ENCODE peak calls at places on chromosomes 1 and 21, in nine cellular contexts. O, B, Z, X, L, I, C, D and V are unnamed samples.

GRCh38 chr21:42373181-42373907 is 7.0 kb upstream of the TFF1 start:
- DNase-seq in B (no peak), X (no peak), L (no peak), I (no peak), Z (no peak), D (no peak), O (no peak), C (no peak), V (no peak)

GRCh38 chr1:110243146-110243545 is 33.0 kb downstream of the KCNC4 start:
- DNase-seq in Z (peak; percentile 47), C (peak; percentile 18), X (no peak), L (no peak), B (no peak), D (peak; percentile 6), O (no peak), I (no peak), V (no peak)

GRCh38 chr1:228464487-228464983 is 22.6 kb upstream of the RNF187 start:
- DNase-seq in Z (peak; percentile 98), C (peak; percentile 97), L (peak; percentile 96), B (peak; percentile 84), D (peak; percentile 81), I (peak; percentile 93), O (no peak), X (no peak), V (peak; percentile 84)

GRCh38 chr21:28342229-28342810 is 650.4 kb downstream of the LTN1 start:
- DNase-seq in Z (no peak), L (no peak), D (no peak), C (no peak), X (no peak), B (no peak), O (no peak), I (no peak), V (no peak)

GRCh38 chr1:162913345-162913744 is 52.4 kb upstream of the CCDC190 start:
- DNase-seq in D (no peak), X (no peak), L (no peak), O (peak; percentile 93), Z (no peak), B (no peak), C (no peak), I (no peak), V (no peak)

GRCh38 chr1:25431495-25432363 is 1.0 kb downstream of the MACO1 start:
- DNase-seq in C (no peak), Z (no peak), O (peak; percentile 19), I (no peak), X (no peak), B (peak; percentile 28), L (peak; percentile 10), D (no peak), V (no peak)

GRCh38 chr1:206556748-206557635 is 49.7 kb downstream of the RASSF5 start:
- DNase-seq in L (peak; percentile 83), D (peak; percentile 97), C (peak; percentile 80), X (no peak), Z (peak; percentile 88), O (peak; percentile 80), I (peak; percentile 87), B (peak; percentile 71), V (peak; percentile 63)

GRCh38 chr1:113035086-113035485 is 37.9 kb upstream of the LRIG2 start:
- DNase-seq in C (no peak), D (no peak), L (no peak), I (no peak), O (peak; percentile 98), Z (no peak), X (no peak), B (peak; percentile 31), V (no peak)

GRCh38 chr1:97820470-97821188 is 100.2 kb downstream of the DPYD start:
- DNase-seq in L (peak; percentile 38), O (peak; percentile 76), I (no peak), B (peak; percentile 47), D (peak; percentile 42), C (peak; percentile 40), X (peak; percentile 29), Z (peak; percentile 37), V (peak; percentile 31)

GRCh38 chr21:46202592-46203202 is 18.4 kb upstream of the SPATC1L start:
- DNase-seq in X (no peak), O (no peak), I (peak; percentile 4), B (no peak), L (no peak), D (no peak), Z (no peak), C (peak; percentile 24), V (no peak)

GRCh38 chr1:2850502-2850901 is 49.0 kb upstream of the TTC34 start:
- DNase-seq in O (no peak), I (no peak), L (no peak), Z (no peak), D (no peak), X (no peak), C (no peak), B (no peak), V (no peak)

GRCh38 chr1:234617986-234618725 is 8.2 kb upstream of the IRF2BP2 start:
- DNase-seq in I (no peak), X (no peak), Z (no peak), O (no peak), C (peak; percentile 54), D (no peak), B (peak; percentile 67), L (peak; percentile 51), V (no peak)

GRCh38 chr1:43232071-43232470 is 37.7 kb upstream of the TMEM125 start:
- DNase-seq in D (no peak), Z (no peak), B (peak; percentile 87), O (peak; percentile 58), I (no peak), L (no peak), C (no peak), X (no peak), V (peak; percentile 43)

GRCh38 chr21:29297483-29298347 is 1.0 kb upstream of the BACH1 start:
- DNase-seq in O (no peak), Z (no peak), X (no peak), I (no peak), L (no peak), B (no peak), D (no peak), C (no peak), V (no peak)

GRCh38 chr1:159945483-159946241 is at the start of gene IGSF9:
- DNase-seq in D (peak; percentile 78), C (peak; percentile 97), B (peak; percentile 74), L (peak; percentile 99), O (peak; percentile 99), I (peak; percentile 95), X (peak; percentile 78), Z (peak; percentile 58), V (peak; percentile 94)

GRCh38 chr1:184387871-184388670 is 1.2 kb downstream of the C1orf21 start:
- DNase-seq in L (no peak), O (peak; percentile 65), B (peak; percentile 91), D (peak; percentile 68), Z (no peak), C (peak; percentile 45), I (peak; percentile 40), X (no peak), V (peak; percentile 48)

GRCh38 chr1:26570287-26570686 is 40.7 kb downstream of the RPS6KA1 start:
- DNase-seq in O (no peak), B (peak; percentile 23), X (no peak), Z (no peak), D (no peak), L (no peak), I (no peak), C (no peak), V (no peak)

GRCh38 chr1:19315378-19316206 is 3.5 kb downstream of the SLC66A1 start:
- DNase-seq in X (no peak), B (peak; percentile 59), D (no peak), I (no peak), O (peak; percentile 48), L (no peak), Z (peak; percentile 92), C (no peak), V (no peak)

GRCh38 chr1:18883636-18884418 is 18.5 kb downstream of the ALDH4A1 start:
- DNase-seq in X (peak; percentile 38), I (peak; percentile 86), Z (peak; percentile 61), O (peak; percentile 81), L (peak; percentile 83), B (peak; percentile 81), C (peak; percentile 93), D (peak; percentile 40), V (peak; percentile 83)

GRCh38 chr1:77511440-77511840 is 171.0 kb downstream of the ZZZ3 start:
- DNase-seq in I (no peak), X (no peak), B (peak; percentile 91), L (no peak), Z (no peak), O (peak; percentile 87), C (no peak), D (no peak), V (no peak)

GRCh38 chr1:39104158-39105060 is 78.3 kb downstream of the NDUFS5 start:
- DNase-seq in D (no peak), I (no peak), O (peak; percentile 35), L (peak; percentile 79), C (peak; percentile 66), X (no peak), Z (no peak), B (peak; percentile 67), V (peak; percentile 60)

GRCh38 chr21:32888971-32889370 is 117.4 kb upstream of the PAXBP1 start:
- DNase-seq in B (peak; percentile 32), O (no peak), D (no peak), L (no peak), I (no peak), X (no peak), C (peak; percentile 8), Z (no peak), V (no peak)

DNA sequence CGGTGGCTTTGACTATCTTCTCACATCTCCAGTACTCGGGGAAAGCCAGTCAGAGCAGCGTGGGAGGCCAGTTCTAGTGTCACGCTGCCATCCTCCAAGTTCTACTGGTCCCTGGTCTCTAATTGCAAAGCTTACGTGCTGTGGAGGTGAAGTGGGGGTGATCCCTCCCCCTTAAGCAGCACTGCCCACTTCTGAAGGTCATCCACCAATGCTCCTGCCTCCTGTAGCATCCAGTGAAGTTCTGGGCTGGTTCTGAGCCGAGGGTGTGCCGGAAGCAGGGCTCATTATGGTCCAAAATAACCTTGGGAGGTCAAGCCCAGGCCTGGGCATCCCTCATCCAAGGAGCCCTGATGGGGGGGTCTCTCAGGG is 95.0 kb downstream of the CD58 start:
- DNase-seq in I (no peak), X (no peak), C (no peak), Z (no peak), O (no peak), B (no peak), L (no peak), D (no peak), V (no peak)
- H3K27ac ChIP-seq in I (no peak overlapping the region), X (no peak overlapping the region), C (no peak overlapping the region), Z (no peak overlapping the region), O (no peak overlapping the region), B (no peak overlapping the region), L (no peak overlapping the region), D (no peak overlapping the region), V (peak overlapping the region; percentile 99)

GRCh38 chr21:25331286-25331685 is 276.0 kb downstream of the MRPL39 start:
- DNase-seq in O (no peak), D (no peak), X (no peak), L (no peak), Z (no peak), B (peak; percentile 16), I (no peak), C (no peak), V (no peak)
- TF ChIP-seq EZH2phosphoT487 in O (no peak), D (no peak), X (no peak), L (no peak), Z (no peak), B (no peak), I (no peak), C (no peak), V (no peak)

GRCh38 chr1:204476563-204476962 is 18.0 kb downstream of the PIK3C2B start:
- DNase-seq in X (no peak), C (no peak), D (no peak), B (no peak), O (no peak), Z (no peak), L (no peak), I (no peak), V (no peak)
- H3K27ac ChIP-seq in X (no peak overlapping the region), C (no peak overlapping the region), D (no peak overlapping the region), B (no peak overlapping the region), O (no peak overlapping the region), Z (no peak overlapping the region), L (no peak overlapping the region), I (no peak overlapping the region), V (no peak overlapping the region)

GRCh38 chr1:36125129-36125991 is at the start of gene COL8A2:
- DNase-seq in L (peak; percentile 47), C (peak; percentile 66), D (no peak), I (peak; percentile 88), O (no peak), Z (no peak), X (no peak), B (peak; percentile 52), V (peak; percentile 68)
- TF ChIP-seq EZH2phosphoT487 in L (peak; percentile 65), C (no peak), D (no peak), I (no peak), O (no peak), Z (no peak), X (no peak), B (no peak), V (no peak)